ENCODE peak calls at places on chromosomes 5 and 9, in four cellular contexts. One of them, this sample, is unnamed.

GRCh38 chr9:122053951-122054350 is 39.2 kb downstream of the TTLL11 start:
- DNase-seq in WERI-Rb-1: no peak
- DNase-seq in GM06990: no peak
- DNase-seq in mesothelial cell of epicardium: no peak
- DNase-seq in this sample: no peak

GRCh38 chr5:154031923-154032489 is 6.7 kb downstream of the FAM114A2 start:
- DNase-seq in WERI-Rb-1: no peak
- DNase-seq in GM06990: no peak
- DNase-seq in mesothelial cell of epicardium: no peak
- DNase-seq in this sample: no peak

GRCh38 chr9:89419978-89420394 is 77.9 kb downstream of the SEMA4D start:
- DNase-seq in WERI-Rb-1: no peak
- DNase-seq in GM06990: no peak
- DNase-seq in mesothelial cell of epicardium: no peak
- DNase-seq in this sample: no peak

GRCh38 chr5:160970605-160971191 is 118.7 kb upstream of the ATP10B start:
- DNase-seq in WERI-Rb-1: no peak
- DNase-seq in GM06990: no peak
- DNase-seq in mesothelial cell of epicardium: no peak
- DNase-seq in this sample: no peak

GRCh38 chr5:107605596-107606125 is 65.1 kb downstream of the EFNA5 start:
- DNase-seq in WERI-Rb-1: no peak
- DNase-seq in GM06990: no peak
- DNase-seq in mesothelial cell of epicardium: no peak
- DNase-seq in this sample: no peak

GRCh38 chr5:148499461-148499860 is 115.7 kb downstream of the FBXO38 start:
- DNase-seq in WERI-Rb-1: no peak
- DNase-seq in GM06990: no peak
- DNase-seq in mesothelial cell of epicardium: no peak
- DNase-seq in this sample: no peak

GRCh38 chr5:143309661-143310431 is 93.6 kb downstream of the NR3C1 start:
- DNase-seq in WERI-Rb-1: no peak
- DNase-seq in GM06990: no peak
- DNase-seq in mesothelial cell of epicardium: no peak
- DNase-seq in this sample: no peak

GRCh38 chr5:93929146-93929545 is 187.7 kb upstream of the POU5F2 start:
- DNase-seq in WERI-Rb-1: no peak
- DNase-seq in GM06990: no peak
- DNase-seq in mesothelial cell of epicardium: no peak
- DNase-seq in this sample: no peak

GRCh38 chr9:130337318-130337717 is 71.8 kb downstream of the HMCN2 start:
- DNase-seq in WERI-Rb-1: no peak
- DNase-seq in GM06990: no peak
- DNase-seq in mesothelial cell of epicardium: no peak
- DNase-seq in this sample: no peak

GRCh38 chr9:98825414-98825813 is 17.9 kb downstream of the GALNT12 start:
- DNase-seq in WERI-Rb-1: no peak
- DNase-seq in GM06990: no peak
- DNase-seq in mesothelial cell of epicardium: no peak
- DNase-seq in this sample: no peak

GRCh38 chr5:27476356-27476988 is 438.1 kb upstream of the CDH9 start:
- DNase-seq in WERI-Rb-1: no peak
- DNase-seq in GM06990: no peak
- DNase-seq in mesothelial cell of epicardium: no peak
- DNase-seq in this sample: no peak

GRCh38 chr5:91499943-91500531 is 116.9 kb upstream of the ARRDC3 start:
- DNase-seq in WERI-Rb-1: no peak
- DNase-seq in GM06990: peak; percentile 8
- DNase-seq in mesothelial cell of epicardium: no peak
- DNase-seq in this sample: no peak

GRCh38 chr5:1743769-1744085 is 55.9 kb downstream of the MRPL36 start:
- DNase-seq in WERI-Rb-1: peak; percentile 4
- DNase-seq in GM06990: no peak
- DNase-seq in mesothelial cell of epicardium: no peak
- DNase-seq in this sample: no peak

GRCh38 chr9:132826576-132827365 is 51.3 kb downstream of the AK8 start:
- DNase-seq in WERI-Rb-1: no peak
- DNase-seq in GM06990: no peak
- DNase-seq in mesothelial cell of epicardium: no peak
- DNase-seq in this sample: no peak

GRCh38 chr5:168159425-168159824 is 132.0 kb upstream of the WWC1 start:
- DNase-seq in WERI-Rb-1: no peak
- DNase-seq in GM06990: peak; percentile 36
- DNase-seq in mesothelial cell of epicardium: no peak
- DNase-seq in this sample: no peak

GRCh38 chr9:116800885-116801284 is 113.8 kb downstream of the TRIM32 start:
- DNase-seq in WERI-Rb-1: peak; percentile 75
- DNase-seq in GM06990: peak; percentile 15
- DNase-seq in mesothelial cell of epicardium: no peak
- DNase-seq in this sample: no peak

GRCh38 chr5:74239268-74239667 is 401.3 kb downstream of the ENC1 start:
- DNase-seq in WERI-Rb-1: no peak
- DNase-seq in GM06990: no peak
- DNase-seq in mesothelial cell of epicardium: no peak
- DNase-seq in this sample: no peak

GRCh38 chr5:74241751-74242140 is 398.8 kb downstream of the ENC1 start:
- DNase-seq in WERI-Rb-1: no peak
- DNase-seq in GM06990: no peak
- DNase-seq in mesothelial cell of epicardium: no peak
- DNase-seq in this sample: no peak

GRCh38 chr5:74242516-74242915 is 398.0 kb downstream of the ENC1 start:
- DNase-seq in WERI-Rb-1: no peak
- DNase-seq in GM06990: no peak
- DNase-seq in mesothelial cell of epicardium: no peak
- DNase-seq in this sample: no peak

GRCh38 chr5:74243634-74244033 is 396.9 kb downstream of the ENC1 start:
- DNase-seq in WERI-Rb-1: no peak
- DNase-seq in GM06990: no peak
- DNase-seq in mesothelial cell of epicardium: no peak
- DNase-seq in this sample: no peak

DNA sequence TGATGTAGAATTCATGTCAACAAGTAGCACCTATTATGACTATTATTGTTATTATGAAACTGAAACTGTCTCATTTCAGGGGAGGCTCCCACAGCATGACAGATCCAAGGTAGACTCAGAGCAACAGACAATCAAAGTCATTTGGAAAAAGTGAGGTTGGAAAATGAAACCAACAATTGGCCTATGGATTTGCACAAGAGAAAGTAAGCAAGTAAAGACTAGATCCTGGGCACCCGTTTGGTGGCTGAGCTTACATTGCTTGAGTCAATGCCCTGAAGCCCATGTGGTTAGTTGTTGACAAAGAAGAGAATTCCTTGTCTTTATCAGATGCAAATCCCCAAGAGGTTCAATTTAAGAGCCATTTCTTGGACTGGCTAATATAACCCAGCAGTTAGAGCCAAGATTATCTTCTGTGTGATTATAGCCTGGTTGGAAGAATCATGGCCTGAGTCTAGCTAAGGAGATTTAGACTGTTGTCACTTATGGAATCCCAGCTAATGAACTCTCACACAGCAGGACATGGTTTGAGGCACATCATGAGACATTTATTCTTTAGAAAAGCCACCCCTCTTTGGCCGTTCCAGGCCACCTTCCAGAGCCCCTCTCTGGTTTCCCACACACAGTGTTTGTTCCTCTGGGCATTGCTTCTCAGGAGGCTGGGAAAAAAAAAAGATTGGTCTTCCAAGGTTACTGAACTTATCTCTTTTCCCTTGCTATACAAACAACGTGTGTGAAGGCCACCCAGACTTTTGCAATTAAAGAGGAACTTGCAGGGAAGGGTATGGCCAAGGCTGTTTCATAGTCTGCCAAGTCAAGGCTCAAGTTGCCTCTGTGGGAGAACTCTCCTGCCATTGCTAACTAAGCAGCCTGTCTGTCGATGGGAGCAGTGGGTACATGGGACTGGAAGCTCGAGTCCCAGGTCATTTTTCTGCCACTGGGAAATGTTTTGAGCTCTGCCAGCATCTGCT is 399.5 kb downstream of the ENC1 start:
- DNase-seq in WERI-Rb-1: peak; percentile 49
- DNase-seq in GM06990: no peak
- DNase-seq in mesothelial cell of epicardium: no peak
- DNase-seq in this sample: no peak
- TF ChIP-seq CTCF in WERI-Rb-1: no peak
- TF ChIP-seq CTCF in GM06990: no peak
- TF ChIP-seq CTCF in mesothelial cell of epicardium: no peak
- TF ChIP-seq CTCF in this sample: no peak

GRCh38 chr9:21479152-21479702 is 2.9 kb downstream of the IFNE start:
- DNase-seq in WERI-Rb-1: no peak
- DNase-seq in GM06990: no peak
- DNase-seq in mesothelial cell of epicardium: no peak
- DNase-seq in this sample: no peak

GRCh38 chr9:21477466-21477865 is 4.6 kb downstream of the IFNE start:
- DNase-seq in WERI-Rb-1: no peak
- DNase-seq in GM06990: no peak
- DNase-seq in mesothelial cell of epicardium: no peak
- DNase-seq in this sample: no peak

GRCh38 chr9:21470126-21470525 is 12.0 kb downstream of the IFNE start:
- DNase-seq in WERI-Rb-1: no peak
- DNase-seq in GM06990: no peak
- DNase-seq in mesothelial cell of epicardium: no peak
- DNase-seq in this sample: no peak

GRCh38 chr9:21473236-21473635 is 8.9 kb downstream of the IFNE start:
- DNase-seq in WERI-Rb-1: no peak
- DNase-seq in GM06990: no peak
- DNase-seq in mesothelial cell of epicardium: no peak
- DNase-seq in this sample: no peak
- TF ChIP-seq CTCF in WERI-Rb-1: no peak
- TF ChIP-seq CTCF in GM06990: no peak
- TF ChIP-seq CTCF in mesothelial cell of epicardium: no peak
- TF ChIP-seq CTCF in this sample: no peak

GRCh38 chr5:109823597-109823996 is 133.9 kb downstream of the MAN2A1 start:
- DNase-seq in WERI-Rb-1: no peak
- DNase-seq in GM06990: no peak
- DNase-seq in mesothelial cell of epicardium: no peak
- DNase-seq in this sample: no peak

GRCh38 chr5:109816732-109817131 is 127.0 kb downstream of the MAN2A1 start:
- DNase-seq in WERI-Rb-1: no peak
- DNase-seq in GM06990: no peak
- DNase-seq in mesothelial cell of epicardium: no peak
- DNase-seq in this sample: no peak

GRCh38 chr5:109825450-109825849 is 135.7 kb downstream of the MAN2A1 start:
- DNase-seq in WERI-Rb-1: no peak
- DNase-seq in GM06990: no peak
- DNase-seq in mesothelial cell of epicardium: no peak
- DNase-seq in this sample: no peak

DNA sequence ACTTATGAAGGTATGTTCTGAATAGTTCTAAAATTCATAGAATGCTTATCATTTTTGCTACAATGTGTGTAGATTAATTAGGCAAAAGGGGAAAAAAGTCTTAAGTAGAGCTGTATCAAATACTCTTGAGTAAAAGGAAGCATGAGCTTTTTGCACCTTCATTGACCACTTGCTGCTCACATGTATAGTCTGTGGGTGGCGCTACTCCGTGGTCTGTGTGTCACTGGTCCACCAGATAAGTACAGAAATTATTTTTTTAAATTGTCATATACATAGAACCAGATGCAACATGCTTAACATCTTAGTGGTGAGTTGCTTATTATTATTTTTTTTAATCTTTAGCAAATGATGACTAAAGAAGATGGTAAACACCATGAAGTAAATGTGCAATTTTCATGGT is 130.2 kb downstream of the MAN2A1 start:
- DNase-seq in WERI-Rb-1: no peak
- DNase-seq in GM06990: no peak
- DNase-seq in mesothelial cell of epicardium: no peak
- DNase-seq in this sample: no peak
- TF ChIP-seq CTCF in WERI-Rb-1: peak; percentile 32
- TF ChIP-seq CTCF in GM06990: no peak
- TF ChIP-seq CTCF in mesothelial cell of epicardium: no peak
- TF ChIP-seq CTCF in this sample: no peak

GRCh38 chr5:151682240-151682639 is 4.5 kb downstream of the SPARC start:
- DNase-seq in WERI-Rb-1: no peak
- DNase-seq in GM06990: no peak
- DNase-seq in mesothelial cell of epicardium: no peak
- DNase-seq in this sample: no peak
- TF ChIP-seq CTCF in WERI-Rb-1: no peak
- TF ChIP-seq CTCF in GM06990: no peak
- TF ChIP-seq CTCF in mesothelial cell of epicardium: no peak
- TF ChIP-seq CTCF in this sample: no peak

GRCh38 chr9:85715587-85715986 is 26.2 kb downstream of the AGTPBP1 start:
- DNase-seq in WERI-Rb-1: no peak
- DNase-seq in GM06990: peak; percentile 26
- DNase-seq in mesothelial cell of epicardium: no peak
- DNase-seq in this sample: no peak

GRCh38 chr9:85713897-85714296 is 27.9 kb downstream of the AGTPBP1 start:
- DNase-seq in WERI-Rb-1: no peak
- DNase-seq in GM06990: no peak
- DNase-seq in mesothelial cell of epicardium: no peak
- DNase-seq in this sample: no peak

GRCh38 chr9:85717220-85717619 is 24.5 kb downstream of the AGTPBP1 start:
- DNase-seq in WERI-Rb-1: no peak
- DNase-seq in GM06990: no peak
- DNase-seq in mesothelial cell of epicardium: no peak
- DNase-seq in this sample: no peak

DNA sequence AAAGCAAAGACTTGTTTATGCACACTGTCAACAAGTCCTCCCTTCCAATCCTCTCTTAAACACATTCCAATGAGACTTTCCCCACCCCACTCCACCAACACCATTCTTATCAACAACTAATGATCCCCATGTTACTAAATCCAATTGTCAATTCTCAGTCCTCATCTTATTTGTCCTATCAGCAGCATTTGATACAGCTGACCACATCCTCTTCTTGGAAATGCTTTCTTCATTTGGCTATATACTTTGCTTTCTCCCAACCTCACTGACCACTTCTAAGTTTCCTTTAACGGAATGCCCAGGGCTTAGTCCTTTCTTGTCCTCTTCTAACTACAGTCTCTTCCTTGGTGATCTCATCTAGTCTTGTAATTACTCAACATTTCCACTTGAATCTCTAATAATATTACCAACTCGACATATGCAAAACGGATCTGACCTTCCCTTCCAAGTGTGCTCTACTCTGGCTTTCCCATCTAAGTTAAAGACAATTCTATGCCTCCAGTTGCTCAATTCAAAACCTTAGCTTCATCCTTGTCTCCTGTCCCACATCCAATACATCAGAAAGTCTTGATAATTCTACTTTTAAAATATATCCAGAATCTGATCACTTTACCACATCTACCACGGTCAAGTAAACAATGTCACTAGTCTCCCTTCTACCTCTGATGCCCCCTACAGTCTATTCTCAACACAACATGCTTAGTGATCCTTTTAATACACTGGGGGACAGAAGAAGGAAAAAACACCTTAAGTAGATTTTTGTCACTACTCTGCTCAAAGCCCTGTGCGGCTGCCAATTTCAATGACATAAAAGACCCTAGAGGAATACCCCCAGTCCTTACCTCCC is 25.5 kb downstream of the AGTPBP1 start:
- DNase-seq in WERI-Rb-1: no peak
- DNase-seq in GM06990: peak; percentile 22
- DNase-seq in mesothelial cell of epicardium: no peak
- DNase-seq in this sample: no peak
- TF ChIP-seq CTCF in WERI-Rb-1: no peak
- TF ChIP-seq CTCF in GM06990: peak; percentile 58
- TF ChIP-seq CTCF in mesothelial cell of epicardium: no peak
- TF ChIP-seq CTCF in this sample: no peak